ENCODE peak calls at places on chromosomes 2 and 18, in ten cellular contexts. K is posterior cingulate gyrus; G is aorta; J is effector CD8-positive, alpha-beta T cell; I is NCI-H774; V is CD8-positive, alpha-beta T cell; M is T-cell; Q is activated effector memory CD4-positive, alpha-beta T cell treated with Interleukin-2 at 50 U/mL for 16 hours; D is ELR; N is left ventricle myocardium superior. R is an unnamed sample.

GRCh38 chr2:100857915-100858314 is 38.0 kb downstream of the NPAS2 start:
- DNase-seq in V (no peak), G (no peak), Q (no peak), M (no peak), D (peak; percentile 91), K (no peak), J (no peak), I (no peak), N (no peak), R (no peak)

GRCh38 chr18:26301681-26302080 is 75.4 kb downstream of the TAF4B start:
- DNase-seq in K (no peak), D (no peak), I (no peak), N (no peak), M (no peak), V (no peak), G (no peak), Q (no peak), J (no peak), R (no peak)

GRCh38 chr2:1538663-1539062 is 125.4 kb downstream of the TPO start:
- DNase-seq in G (no peak), D (peak; percentile 64), V (no peak), K (peak; percentile 74), M (no peak), N (no peak), I (no peak), J (no peak), Q (no peak), R (no peak)

GRCh38 chr2:29372185-29372584 is 257.0 kb downstream of the CLIP4 start:
- DNase-seq in I (no peak), J (no peak), G (no peak), V (no peak), D (peak; percentile 40), N (no peak), M (no peak), Q (no peak), K (no peak), R (no peak)

GRCh38 chr2:217386041-217386440 is 526.2 kb upstream of the TNP1 start:
- DNase-seq in J (no peak), K (no peak), I (no peak), Q (no peak), G (no peak), M (no peak), V (no peak), N (no peak), D (no peak), R (no peak)

GRCh38 chr2:99810241-99810640 is 320.4 kb upstream of the REV1 start:
- DNase-seq in M (no peak), V (no peak), N (no peak), I (no peak), J (no peak), D (no peak), G (no peak), Q (no peak), K (no peak), R (no peak)

GRCh38 chr2:43943323-43943722 is 52.5 kb downstream of the LRPPRC start:
- DNase-seq in N (no peak), V (no peak), J (no peak), M (no peak), Q (no peak), K (no peak), G (no peak), D (no peak), I (no peak), R (no peak)

GRCh38 chr2:54535599-54536195 is 79.6 kb downstream of the SPTBN1 start:
- DNase-seq in K (no peak), G (peak; percentile 69), I (no peak), N (peak; percentile 53), D (no peak), J (no peak), Q (no peak), V (no peak), M (no peak), R (no peak)

GRCh38 chr2:11250400-11251277 is 93.8 kb downstream of the ROCK2 start:
- DNase-seq in J (no peak), V (no peak), I (no peak), K (no peak), D (peak; percentile 31), M (no peak), G (no peak), N (no peak), Q (no peak), R (no peak)

GRCh38 chr2:145411493-145411892 is 891.6 kb upstream of the ZEB2 start:
- DNase-seq in Q (no peak), D (no peak), K (no peak), N (no peak), V (no peak), I (no peak), M (no peak), J (no peak), G (no peak), R (no peak)

GRCh38 chr2:57943271-57943670 is 103.3 kb upstream of the VRK2 start:
- DNase-seq in N (no peak), J (no peak), K (no peak), V (no peak), D (peak; percentile 12), Q (no peak), M (no peak), I (no peak), G (no peak), R (no peak)

GRCh38 chr2:23711979-23712755 is 214.8 kb downstream of the ATAD2B start:
- DNase-seq in G (peak; percentile 33), V (no peak), N (peak; percentile 35), D (no peak), Q (no peak), I (no peak), M (no peak), K (peak; percentile 20), J (no peak), R (no peak)

GRCh38 chr18:36188912-36189311 is 1.6 kb downstream of the MOCOS start:
- DNase-seq in J (no peak), G (no peak), V (no peak), K (no peak), M (no peak), N (no peak), Q (no peak), D (no peak), I (no peak), R (no peak)

GRCh38 chr18:2471523-2471922 is 99.8 kb downstream of the METTL4 start:
- DNase-seq in D (peak; percentile 14), N (no peak), M (no peak), Q (no peak), J (no peak), I (no peak), K (no peak), G (no peak), V (no peak), R (no peak)

GRCh38 chr2:106579750-106580197 is 92.6 kb downstream of the CD8B2 start:
- DNase-seq in I (no peak), D (no peak), K (no peak), V (no peak), N (peak; percentile 37), J (no peak), M (no peak), G (no peak), Q (no peak), R (no peak)

GRCh38 chr2:125004091-125004800 is 979.2 kb downstream of the CNTNAP5 start:
- DNase-seq in Q (no peak), M (no peak), D (no peak), I (no peak), G (no peak), K (no peak), J (no peak), V (no peak), N (no peak), R (no peak)

GRCh38 chr2:63614983-63615945 is 26.5 kb downstream of the MDH1 start:
- DNase-seq in Q (no peak), V (no peak), M (no peak), J (no peak), I (no peak), N (no peak), G (no peak), D (peak; percentile 73), K (no peak), R (no peak)

GRCh38 chr2:216866515-216867095 is 6.7 kb upstream of the TNP1 start:
- DNase-seq in Q (no peak), N (no peak), V (no peak), D (no peak), J (no peak), K (no peak), G (no peak), I (no peak), M (no peak), R (no peak)

GRCh38 chr2:223956267-223956666 is 996 bp upstream of the MRPL44 start:
- DNase-seq in Q (no peak), M (no peak), J (no peak), K (no peak), V (no peak), G (no peak), D (no peak), N (no peak), I (no peak), R (no peak)

GRCh38 chr18:7158201-7158600 is 40.6 kb upstream of the LAMA1 start:
- DNase-seq in G (no peak), I (no peak), J (no peak), V (no peak), K (no peak), M (no peak), N (no peak), D (peak; percentile 73), Q (no peak), R (no peak)

GRCh38 chr2:129378186-129378585 is 601.3 kb upstream of the RAB6C start:
- DNase-seq in J (no peak), Q (no peak), G (no peak), I (no peak), K (no peak), N (no peak), V (no peak), D (no peak), M (no peak), R (no peak)

GRCh38 chr2:95320986-95321767 is 24.0 kb downstream of the KCNIP3 start:
- DNase-seq in I (no peak), K (peak; percentile 73), G (no peak), V (no peak), M (no peak), J (no peak), Q (no peak), D (no peak), N (no peak), R (no peak)

GRCh38 chr2:39007875-39008504 is 112.9 kb downstream of the SOS1 start:
- DNase-seq in G (peak; percentile 16), V (no peak), J (no peak), Q (no peak), D (no peak), M (no peak), N (no peak), I (no peak), K (no peak), R (no peak)

GRCh38 chr2:94874277-94874997 is 3.2 kb downstream of the TEKT4 start:
- DNase-seq in G (no peak), D (peak; percentile 62), J (peak; percentile 30), M (peak; percentile 37), I (peak; percentile 42), V (peak; percentile 67), Q (peak; percentile 31), N (peak; percentile 38), K (peak; percentile 82), R (peak; percentile 12)

GRCh38 chr2:239496700-239497099 is 95.9 kb upstream of the HDAC4 start:
- DNase-seq in M (no peak), J (no peak), N (no peak), D (no peak), G (no peak), Q (no peak), V (no peak), I (no peak), K (peak; percentile 78), R (no peak)

GRCh38 chr2:36540986-36541750 is 56.8 kb downstream of the FEZ2 start:
- DNase-seq in J (no peak), Q (no peak), D (no peak), G (no peak), N (no peak), M (no peak), V (no peak), K (no peak), I (no peak), R (no peak)

R was measured in central memory CD4-positive, alpha-beta T cell.